ENCODE peak calls at places on chromosomes 13 and 19, in nine cellular contexts. M is effector memory CD4-positive, alpha-beta T cell; G is SW480; D is dorsolateral prefrontal cortex; Y is aorta; I is mucosa of gallbladder; N is T-helper 2 cell; J is SJCRH30; Q is amniotic epithelial cell. W is an unnamed sample.
A peak's percentile ranks its signal among the peaks of the same experiment; 100 is the strongest.

GRCh38 chr19:43743059-43743458 is 11.7 kb downstream of the SMG9 start:
- DNase-seq in Q (peak; percentile 79), M (no peak), I (no peak), D (no peak), N (no peak), J (no peak), G (no peak), Y (no peak), W (no peak)

GRCh38 chr13:48783831-48784230 is 130.1 kb downstream of the CYSLTR2 start:
- DNase-seq in I (no peak), Y (no peak), G (no peak), M (no peak), Q (no peak), N (no peak), D (no peak), J (peak; percentile 48), W (no peak)

GRCh38 chr19:56976300-56976699 is 135.8 kb upstream of the PEG3 start:
- DNase-seq in D (no peak), M (no peak), Q (no peak), Y (no peak), I (no peak), G (no peak), N (no peak), J (no peak), W (no peak)

GRCh38 chr19:13078897-13079541 is 23.6 kb downstream of the LYL1 start:
- DNase-seq in M (no peak), D (no peak), Y (no peak), I (no peak), Q (no peak), J (peak; percentile 53), N (no peak), G (no peak), W (no peak)

GRCh38 chr13:24709186-24709913 is 29.1 kb downstream of the ATP12A start:
- DNase-seq in Q (no peak), D (no peak), Y (no peak), J (no peak), I (no peak), N (peak; percentile 92), M (peak; percentile 58), G (no peak), W (peak; percentile 39)

GRCh38 chr19:5628470-5628869 is 5.6 kb downstream of the SAFB start:
- DNase-seq in J (no peak), G (no peak), N (no peak), D (no peak), M (no peak), Y (no peak), I (no peak), Q (peak; percentile 21), W (no peak)

GRCh38 chr13:40063278-40063698 is 407.8 kb downstream of the COG6 start:
- DNase-seq in Q (peak; percentile 29), D (no peak), M (no peak), G (no peak), N (no peak), I (no peak), J (peak; percentile 48), Y (no peak), W (no peak)

GRCh38 chr13:42561752-42562467 is 12.0 kb upstream of the TNFSF11 start:
- DNase-seq in G (no peak), M (no peak), I (no peak), N (no peak), Q (no peak), J (no peak), Y (no peak), D (no peak), W (no peak)

GRCh38 chr13:24149306-24150032 is 11.1 kb upstream of the SPATA13 start:
- DNase-seq in D (no peak), J (peak; percentile 24), I (no peak), Q (peak; percentile 44), Y (no peak), M (no peak), N (no peak), G (peak; percentile 94), W (no peak)

GRCh38 chr13:50685491-50685890 is 158.0 kb downstream of the DLEU7 start:
- DNase-seq in M (no peak), J (peak; percentile 62), I (peak; percentile 56), N (no peak), Q (peak; percentile 13), Y (peak; percentile 80), G (no peak), D (peak; percentile 79), W (no peak)

GRCh38 chr13:81394605-81395004 is 1053.7 kb upstream of the SPRY2 start:
- DNase-seq in G (no peak), D (no peak), Q (no peak), J (peak; percentile 20), Y (no peak), M (no peak), I (no peak), N (no peak), W (no peak)

GRCh38 chr13:40152145-40152544 is 496.7 kb downstream of the COG6 start:
- DNase-seq in Y (peak; percentile 51), M (no peak), J (no peak), G (no peak), I (no peak), Q (peak; percentile 93), D (no peak), N (no peak), W (no peak)

GRCh38 chr13:49308104-49308875 is 60.6 kb downstream of the CDADC1 start:
- DNase-seq in I (peak; percentile 82), J (no peak), Q (peak; percentile 22), D (peak; percentile 68), Y (peak; percentile 88), N (no peak), M (no peak), G (no peak), W (no peak)

GRCh38 chr19:1783354-1783753 is 28.7 kb downstream of the ATP8B3 start:
- DNase-seq in M (no peak), I (no peak), Q (no peak), G (no peak), D (no peak), J (no peak), Y (no peak), N (no peak), W (no peak)

GRCh38 chr13:104017317-104017716 is 951.1 kb upstream of the SLC10A2 start:
- DNase-seq in M (no peak), I (no peak), N (no peak), Q (no peak), J (no peak), G (no peak), D (no peak), Y (no peak), W (no peak)

GRCh38 chr19:47013041-47013517 is 6.6 kb upstream of the NPAS1 start:
- DNase-seq in M (peak; percentile 34), N (peak; percentile 36), Y (peak; percentile 80), D (peak; percentile 85), Q (peak; percentile 41), J (peak; percentile 90), G (peak; percentile 75), I (peak; percentile 84), W (peak; percentile 68)

GRCh38 chr19:58361900-58362271 is 665 bp downstream of the ZNF497 start:
- DNase-seq in J (peak; percentile 73), Q (no peak), Y (peak; percentile 75), G (peak; percentile 67), M (no peak), N (peak; percentile 67), D (peak; percentile 50), I (no peak), W (peak; percentile 67)

W was measured in GM12892.